ENCODE peak calls at places on chromosomes 4 and X, in seven cellular contexts. J is endothelial cell of umbilical vein, D is Karpas-422, S is ovary, N is mesendoderm, Z is sigmoid colon, A is SJSA1. O is an unnamed sample.
A peak's percentile ranks its signal among the peaks of the same experiment; 100 is the strongest.

GRCh38 chrX:8848921-8849320 is 47.7 kb upstream of the FAM9A start:
- DNase-seq in J (no peak), D (no peak), S (no peak), N (no peak), Z (no peak), A (no peak), O (no peak)

GRCh38 chr4:128524311-128524710 is 236.7 kb upstream of the PGRMC2 start:
- DNase-seq in J (peak; percentile 80), D (no peak), S (no peak), N (no peak), Z (no peak), A (peak; percentile 79), O (no peak)

GRCh38 chrX:110846071-110846470 is 50.5 kb upstream of the CHRDL1 start:
- DNase-seq in J (no peak), D (no peak), S (no peak), N (no peak), Z (no peak), A (no peak), O (no peak)

GRCh38 chr4:176198316-176198903 is 3.0 kb upstream of the SPATA4 start:
- DNase-seq in J (no peak), D (no peak), S (no peak), N (peak; percentile 35), Z (peak; percentile 30), A (no peak), O (no peak)

GRCh38 chr4:54661686-54662085 is 3.9 kb downstream of the KIT start:
- DNase-seq in J (no peak), D (no peak), S (no peak), N (no peak), Z (no peak), A (no peak), O (no peak)

GRCh38 chrX:68829594-68830485 is 1.0 kb downstream of the EFNB1 start:
- DNase-seq in J (peak; percentile 36), D (no peak), S (peak; percentile 18), N (no peak), Z (peak; percentile 70), A (no peak), O (no peak)

GRCh38 chr4:125316781-125317525 is 2.2 kb downstream of the FAT4 start:
- DNase-seq in J (peak; percentile 47), D (no peak), S (peak; percentile 34), N (peak; percentile 59), Z (peak; percentile 76), A (peak; percentile 54), O (no peak)

GRCh38 chr4:38060829-38061431 is 100.7 kb downstream of the PTTG2 start:
- DNase-seq in J (peak; percentile 31), D (no peak), S (no peak), N (peak; percentile 34), Z (no peak), A (no peak), O (no peak)

GRCh38 chr4:88960576-88960975 is 96.4 kb downstream of the FAM13A start:
- DNase-seq in J (peak; percentile 60), D (no peak), S (no peak), N (peak; percentile 20), Z (no peak), A (no peak), O (no peak)

GRCh38 chr4:47075919-47076318 is 44.6 kb downstream of the GABRB1 start:
- DNase-seq in J (peak; percentile 7), D (no peak), S (no peak), N (no peak), Z (no peak), A (no peak), O (no peak)

GRCh38 chr4:176792348-176793059 is at the start of gene VEGFC:
- DNase-seq in J (peak; percentile 69), D (no peak), S (peak; percentile 68), N (peak; percentile 72), Z (peak; percentile 72), A (peak; percentile 79), O (no peak)

GRCh38 chrX:107826286-107827136 is 845 bp downstream of the MID2 start:
- DNase-seq in J (peak; percentile 63), D (peak; percentile 45), S (peak; percentile 27), N (peak; percentile 60), Z (peak; percentile 67), A (peak; percentile 42), O (no peak)

GRCh38 chrX:54357414-54358377 is at the start of gene WNK3:
- DNase-seq in J (peak; percentile 69), D (no peak), S (peak; percentile 90), N (peak; percentile 93), Z (peak; percentile 92), A (peak; percentile 45), O (peak; percentile 27)

GRCh38 chr4:86963697-86964096 is 28.9 kb downstream of the AFF1 start:
- DNase-seq in J (no peak), D (no peak), S (no peak), N (no peak), Z (no peak), A (no peak), O (no peak)

GRCh38 chrX:134528936-134529335 is 69.0 kb downstream of the HPRT1 start:
- DNase-seq in J (peak; percentile 51), D (no peak), S (no peak), N (no peak), Z (no peak), A (no peak), O (no peak)

GRCh38 chr4:182085051-182085480 is 158.1 kb upstream of the TENM3 start:
- DNase-seq in J (no peak), D (no peak), S (no peak), N (peak; percentile 94), Z (no peak), A (no peak), O (no peak)

GRCh38 chr4:73816814-73817213 is 19.7 kb upstream of the CXCL6 start:
- DNase-seq in J (peak; percentile 79), D (no peak), S (no peak), N (no peak), Z (no peak), A (peak; percentile 57), O (peak; percentile 67)

GRCh38 chr4:31983246-31983645 is 1263.1 kb downstream of the PCDH7 start:
- DNase-seq in J (no peak), D (no peak), S (no peak), N (no peak), Z (no peak), A (no peak), O (no peak)

GRCh38 chr4:31983677-31984076 is 1263.5 kb downstream of the PCDH7 start:
- DNase-seq in J (no peak), D (no peak), S (no peak), N (no peak), Z (no peak), A (no peak), O (no peak)

GRCh38 chr4:31984872-31985271 is 1264.7 kb downstream of the PCDH7 start:
- DNase-seq in J (no peak), D (no peak), S (no peak), N (no peak), Z (no peak), A (no peak), O (no peak)

GRCh38 chr4:31979988-31980387 is 1259.8 kb downstream of the PCDH7 start:
- DNase-seq in J (no peak), D (no peak), S (no peak), N (no peak), Z (no peak), A (no peak), O (no peak)
- H3K27ac ChIP-seq in J (no peak overlapping the region), D (no peak overlapping the region), S (no peak overlapping the region), N (no peak overlapping the region), Z (no peak overlapping the region), A (no peak overlapping the region), O (no peak overlapping the region)

GRCh38 chr4:53378171-53378482 is 686 bp downstream of the FIP1L1 start:
- DNase-seq in J (no peak), D (no peak), S (no peak), N (no peak), Z (no peak), A (no peak), O (no peak)
- H3K27ac ChIP-seq in J (peak overlapping the region; percentile 67), D (peak overlapping the region; percentile 65), S (peak overlapping the region; percentile 85), N (no peak overlapping the region), Z (peak overlapping the region; percentile 89), A (peak overlapping the region; percentile 62), O (no peak overlapping the region)

GRCh38 chr4:81113024-81113423 is 82.5 kb downstream of the BMP3 start:
- DNase-seq in J (no peak), D (no peak), S (no peak), N (no peak), Z (no peak), A (no peak), O (no peak)
- H3K27ac ChIP-seq in J (no peak overlapping the region), D (no peak overlapping the region), S (no peak overlapping the region), N (no peak overlapping the region), Z (no peak overlapping the region), A (no peak overlapping the region), O (no peak overlapping the region)

GRCh38 chr4:113450681-113451080 is 310.9 kb downstream of the CAMK2D start:
- DNase-seq in J (no peak), D (no peak), S (no peak), N (no peak), Z (no peak), A (no peak), O (no peak)
- H3K27ac ChIP-seq in J (no peak overlapping the region), D (no peak overlapping the region), S (no peak overlapping the region), N (no peak overlapping the region), Z (peak overlapping the region; percentile 80), A (no peak overlapping the region), O (no peak overlapping the region)